ENCODE peak calls at places on chromosomes 5 and 9, in eight cellular contexts. N, V, M, Z, E, O, Q and K are unnamed samples.

GRCh38 chr5:141908796-141909195 is 14.9 kb upstream of the DELE1 start:
- DNase-seq in N (no peak), V (peak), M (no peak), Z (no peak), E (no peak), O (no peak), Q (no peak), K (no peak)

GRCh38 chr5:175809531-175810121 is 61.8 kb upstream of the CPLX2 start:
- DNase-seq in N (peak), V (peak), M (no peak), Z (no peak), E (peak), O (no peak), Q (no peak), K (no peak)

GRCh38 chr5:160379485-160379884 is 9.1 kb upstream of the C1QTNF2 start:
- DNase-seq in N (no peak), V (no peak), M (no peak), Z (no peak), E (no peak), O (no peak), Q (no peak), K (no peak)

GRCh38 chr9:6034954-6035353 is 19.5 kb upstream of the RANBP6 start:
- DNase-seq in N (no peak), V (peak), M (no peak), Z (no peak), E (no peak), O (no peak), Q (no peak), K (no peak)

GRCh38 chr5:126523818-126524522 is 71.0 kb downstream of the ALDH7A1 start:
- DNase-seq in N (peak), V (no peak), M (no peak), Z (no peak), E (no peak), O (no peak), Q (no peak), K (no peak)

GRCh38 chr9:126723807-126724172 is 81.0 kb upstream of the ZBTB43 start:
- DNase-seq in N (peak), V (peak), M (no peak), Z (no peak), E (no peak), O (no peak), Q (no peak), K (no peak)

GRCh38 chr5:38467353-38468040 is 88.9 kb downstream of the LIFR start:
- DNase-seq in N (peak), V (peak), M (no peak), Z (no peak), E (no peak), O (peak), Q (no peak), K (peak)

GRCh38 chr9:68643901-68644809 is 60.9 kb upstream of the PIP5K1B start:
- DNase-seq in N (no peak), V (no peak), M (no peak), Z (no peak), E (no peak), O (no peak), Q (no peak), K (no peak)

GRCh38 chr9:84785766-84786547 is 116.4 kb downstream of the NTRK2 start:
- DNase-seq in N (no peak), V (no peak), M (no peak), Z (no peak), E (no peak), O (no peak), Q (no peak), K (no peak)

GRCh38 chr9:115289757-115290208 is 171.8 kb upstream of the TNC start:
- DNase-seq in N (peak), V (peak), M (no peak), Z (no peak), E (no peak), O (no peak), Q (no peak), K (no peak)

GRCh38 chr9:93300175-93300572 is 116.2 kb downstream of the WNK2 start:
- DNase-seq in N (no peak), V (no peak), M (no peak), Z (no peak), E (no peak), O (no peak), Q (no peak), K (peak)

GRCh38 chr9:29730096-29730621 is 2156.9 kb upstream of the C9orf72 start:
- DNase-seq in N (no peak), V (no peak), M (no peak), Z (no peak), E (no peak), O (no peak), Q (no peak), K (no peak)

GRCh38 chr9:29199975-29200374 is 1626.7 kb upstream of the C9orf72 start:
- DNase-seq in N (no peak), V (no peak), M (no peak), Z (no peak), E (no peak), O (no peak), Q (no peak), K (no peak)

GRCh38 chr9:124786881-124787573 is 10.1 kb downstream of the OLFML2A start:
- DNase-seq in N (no peak), V (no peak), M (no peak), Z (no peak), E (no peak), O (no peak), Q (no peak), K (peak)

GRCh38 chr5:68659876-68660275 is 433.9 kb upstream of the SLC30A5 start:
- DNase-seq in N (no peak), V (peak), M (no peak), Z (no peak), E (no peak), O (no peak), Q (no peak), K (no peak)

GRCh38 chr5:41009228-41009627 is 61.9 kb downstream of the MROH2B start:
- DNase-seq in N (no peak), V (peak), M (no peak), Z (no peak), E (no peak), O (no peak), Q (no peak), K (no peak)

GRCh38 chr5:138968601-138969000 is 93.5 kb upstream of the LRRTM2 start:
- DNase-seq in N (no peak), V (no peak), M (no peak), Z (no peak), E (no peak), O (no peak), Q (no peak), K (no peak)

GRCh38 chr5:97281257-97281656 is 98.2 kb upstream of the RIOK2 start:
- DNase-seq in N (no peak), V (no peak), M (no peak), Z (no peak), E (no peak), O (no peak), Q (no peak), K (no peak)

GRCh38 chr9:77533678-77534077 is 114.4 kb downstream of the GNA14 start:
- DNase-seq in N (no peak), V (no peak), M (no peak), Z (no peak), E (no peak), O (no peak), Q (no peak), K (no peak)

GRCh38 chr9:89365532-89365912 is 47.2 kb downstream of the SECISBP2 start:
- DNase-seq in N (no peak), V (no peak), M (no peak), Z (no peak), E (no peak), O (no peak), Q (no peak), K (peak)

GRCh38 chr5:109352024-109352423 is 57.8 kb downstream of the PJA2 start:
- DNase-seq in N (no peak), V (no peak), M (no peak), Z (no peak), E (no peak), O (no peak), Q (no peak), K (no peak)